ENCODE peak calls at places on chromosomes 4 and X, in five cellular contexts. One of them, this sample, is unnamed.

GRCh38 chr4:87844476-87844875 is 11.7 kb downstream of the MEPE start:
- DNase-seq in K562: no peak
- DNase-seq in GM12878: no peak
- DNase-seq in HepG2: no peak
- DNase-seq in A549: no peak
- DNase-seq in this sample: no peak

GRCh38 chr4:88240297-88240714 is 44.1 kb downstream of the PPM1K start:
- DNase-seq in K562: no peak
- DNase-seq in GM12878: no peak
- DNase-seq in HepG2: no peak
- DNase-seq in A549: no peak
- DNase-seq in this sample: peak

GRCh38 chr4:6969826-6970800 is 60.5 kb downstream of the TBC1D14 start:
- DNase-seq in K562: no peak
- DNase-seq in GM12878: peak
- DNase-seq in HepG2: no peak
- DNase-seq in A549: no peak
- DNase-seq in this sample: no peak

GRCh38 chrX:68880846-68881513 is 52.2 kb downstream of the EFNB1 start:
- DNase-seq in K562: no peak
- DNase-seq in GM12878: no peak
- DNase-seq in HepG2: no peak
- DNase-seq in A549: no peak
- DNase-seq in this sample: no peak

GRCh38 chr4:100657187-100657586 is 139.4 kb upstream of the EMCN start:
- DNase-seq in K562: no peak
- DNase-seq in GM12878: no peak
- DNase-seq in HepG2: no peak
- DNase-seq in A549: no peak
- DNase-seq in this sample: no peak

GRCh38 chr4:86302242-86302641 is 57.6 kb downstream of the MAPK10 start:
- DNase-seq in K562: no peak
- DNase-seq in GM12878: no peak
- DNase-seq in HepG2: peak
- DNase-seq in A549: no peak
- DNase-seq in this sample: no peak

GRCh38 chr4:145280541-145280940 is 100.2 kb upstream of the OTUD4 start:
- DNase-seq in K562: no peak
- DNase-seq in GM12878: no peak
- DNase-seq in HepG2: no peak
- DNase-seq in A549: no peak
- DNase-seq in this sample: no peak

GRCh38 chr4:126405369-126405982 is 1090.7 kb downstream of the FAT4 start:
- DNase-seq in K562: no peak
- DNase-seq in GM12878: no peak
- DNase-seq in HepG2: peak
- DNase-seq in A549: peak
- DNase-seq in this sample: no peak

GRCh38 chr4:118086334-118086733 is 52.0 kb downstream of the NDST3 start:
- DNase-seq in K562: no peak
- DNase-seq in GM12878: no peak
- DNase-seq in HepG2: no peak
- DNase-seq in A549: no peak
- DNase-seq in this sample: no peak

GRCh38 chr4:141713771-141714445 is 77.5 kb downstream of the IL15 start:
- DNase-seq in K562: no peak
- DNase-seq in GM12878: no peak
- DNase-seq in HepG2: no peak
- DNase-seq in A549: peak
- DNase-seq in this sample: no peak

GRCh38 chrX:122940199-122940598 is 243.9 kb upstream of the GRIA3 start:
- DNase-seq in K562: no peak
- DNase-seq in GM12878: no peak
- DNase-seq in HepG2: no peak
- DNase-seq in A549: no peak
- DNase-seq in this sample: no peak

GRCh38 chrX:87727615-87728014 is 210.0 kb downstream of the KLHL4 start:
- DNase-seq in K562: no peak
- DNase-seq in GM12878: no peak
- DNase-seq in HepG2: no peak
- DNase-seq in A549: no peak
- DNase-seq in this sample: no peak

GRCh38 chrX:45295587-45295986 is 94.9 kb upstream of the DIPK2B start:
- DNase-seq in K562: no peak
- DNase-seq in GM12878: no peak
- DNase-seq in HepG2: peak
- DNase-seq in A549: peak
- DNase-seq in this sample: no peak

GRCh38 chr4:3700736-3701135 is 65.4 kb upstream of the ADRA2C start:
- DNase-seq in K562: no peak
- DNase-seq in GM12878: no peak
- DNase-seq in HepG2: no peak
- DNase-seq in A549: no peak
- DNase-seq in this sample: no peak

GRCh38 chr4:40264995-40265909 is 68.4 kb downstream of the RHOH start:
- DNase-seq in K562: peak
- DNase-seq in GM12878: no peak
- DNase-seq in HepG2: no peak
- DNase-seq in A549: no peak
- DNase-seq in this sample: no peak

GRCh38 chr4:128600996-128601857 is 208.3 kb upstream of the JADE1 start:
- DNase-seq in K562: peak
- DNase-seq in GM12878: no peak
- DNase-seq in HepG2: peak
- DNase-seq in A549: peak
- DNase-seq in this sample: peak

GRCh38 chr4:182206916-182207315 is 36.3 kb upstream of the TENM3 start:
- DNase-seq in K562: no peak
- DNase-seq in GM12878: no peak
- DNase-seq in HepG2: no peak
- DNase-seq in A549: no peak
- DNase-seq in this sample: no peak

GRCh38 chr4:188781655-188782054 is 642.4 kb downstream of the TRIML1 start:
- DNase-seq in K562: no peak
- DNase-seq in GM12878: no peak
- DNase-seq in HepG2: peak
- DNase-seq in A549: peak
- DNase-seq in this sample: peak

GRCh38 chrX:72216973-72217372 is 21.9 kb downstream of the ERCC6L start:
- DNase-seq in K562: no peak
- DNase-seq in GM12878: no peak
- DNase-seq in HepG2: no peak
- DNase-seq in A549: no peak
- DNase-seq in this sample: no peak

GRCh38 chr4:187387709-187388108 is 607.9 kb upstream of the ZFP42 start:
- DNase-seq in K562: no peak
- DNase-seq in GM12878: no peak
- DNase-seq in HepG2: no peak
- DNase-seq in A549: peak
- DNase-seq in this sample: no peak

GRCh38 chr4:18846313-18846712 is 824.8 kb upstream of the LCORL start:
- DNase-seq in K562: no peak
- DNase-seq in GM12878: no peak
- DNase-seq in HepG2: no peak
- DNase-seq in A549: no peak
- DNase-seq in this sample: no peak

GRCh38 chr4:18847276-18847890 is 825.8 kb upstream of the LCORL start:
- DNase-seq in K562: no peak
- DNase-seq in GM12878: no peak
- DNase-seq in HepG2: no peak
- DNase-seq in A549: no peak
- DNase-seq in this sample: no peak

GRCh38 chr4:18850763-18851331 is 829.3 kb upstream of the LCORL start:
- DNase-seq in K562: no peak
- DNase-seq in GM12878: no peak
- DNase-seq in HepG2: no peak
- DNase-seq in A549: no peak
- DNase-seq in this sample: no peak
- TF ChIP-seq HDAC2 in K562: no peak
- TF ChIP-seq HDAC2 in GM12878: no peak
- TF ChIP-seq HDAC2 in HepG2: no peak
- TF ChIP-seq HDAC2 in A549: no peak
- TF ChIP-seq HDAC2 in this sample: no peak

GRCh38 chr4:64394469-64394868 is 14.8 kb downstream of the TECRL start:
- DNase-seq in K562: no peak
- DNase-seq in GM12878: no peak
- DNase-seq in HepG2: no peak
- DNase-seq in A549: no peak
- DNase-seq in this sample: no peak
- TF ChIP-seq HDAC2 in K562: no peak
- TF ChIP-seq HDAC2 in GM12878: no peak
- TF ChIP-seq HDAC2 in HepG2: no peak
- TF ChIP-seq HDAC2 in A549: no peak
- TF ChIP-seq HDAC2 in this sample: no peak

DNA sequence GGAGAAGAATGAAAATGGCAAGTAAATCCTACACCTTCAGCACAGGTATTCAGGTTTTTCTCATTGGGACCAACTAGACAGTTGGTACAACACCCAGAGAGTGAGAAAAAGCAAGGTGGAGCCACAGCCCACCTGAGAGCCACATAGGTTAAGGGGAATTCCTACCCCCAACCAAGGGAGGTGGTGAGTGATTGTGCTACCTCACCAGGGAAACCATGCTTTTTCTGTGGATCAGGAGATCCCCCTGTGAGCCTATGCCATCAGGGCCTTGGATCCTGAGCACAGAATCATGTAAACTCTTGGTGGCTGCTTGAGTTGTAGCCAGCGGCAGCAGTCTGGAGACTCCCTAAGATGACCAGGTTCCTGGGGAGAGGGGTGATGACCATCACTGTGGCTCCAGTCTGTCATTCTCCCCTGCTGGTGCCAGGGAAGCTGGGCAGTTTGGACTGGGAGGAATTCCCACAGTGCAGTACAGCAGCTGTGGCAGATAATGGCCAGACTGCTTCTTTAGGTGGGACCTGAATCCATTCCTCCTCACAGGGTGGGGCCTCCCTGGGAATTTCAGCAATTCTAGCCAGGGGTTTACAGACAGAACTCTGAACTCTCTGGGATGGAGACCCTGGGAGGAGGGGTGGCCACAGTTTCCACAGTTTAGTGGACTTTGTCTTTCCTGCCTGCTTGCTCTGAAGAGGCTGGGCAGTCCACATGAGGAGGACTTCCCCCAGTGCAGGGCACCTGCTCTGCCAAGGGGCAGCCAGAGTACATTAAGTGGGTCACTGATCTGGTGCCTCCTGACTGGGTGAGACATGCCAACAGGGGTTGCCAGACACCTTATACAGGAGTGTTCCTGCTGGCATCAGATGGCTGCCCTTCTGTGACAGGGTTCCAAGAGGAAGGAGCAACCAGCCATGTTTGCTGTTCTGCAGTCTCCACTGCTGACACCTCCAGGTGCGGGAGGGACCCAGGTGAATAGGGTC is 43.2 kb downstream of the PARM1 start:
- DNase-seq in K562: no peak
- DNase-seq in GM12878: no peak
- DNase-seq in HepG2: no peak
- DNase-seq in A549: no peak
- DNase-seq in this sample: no peak
- TF ChIP-seq HDAC2 in K562: no peak
- TF ChIP-seq HDAC2 in GM12878: no peak
- TF ChIP-seq HDAC2 in HepG2: no peak
- TF ChIP-seq HDAC2 in A549: no peak
- TF ChIP-seq HDAC2 in this sample: no peak

DNA sequence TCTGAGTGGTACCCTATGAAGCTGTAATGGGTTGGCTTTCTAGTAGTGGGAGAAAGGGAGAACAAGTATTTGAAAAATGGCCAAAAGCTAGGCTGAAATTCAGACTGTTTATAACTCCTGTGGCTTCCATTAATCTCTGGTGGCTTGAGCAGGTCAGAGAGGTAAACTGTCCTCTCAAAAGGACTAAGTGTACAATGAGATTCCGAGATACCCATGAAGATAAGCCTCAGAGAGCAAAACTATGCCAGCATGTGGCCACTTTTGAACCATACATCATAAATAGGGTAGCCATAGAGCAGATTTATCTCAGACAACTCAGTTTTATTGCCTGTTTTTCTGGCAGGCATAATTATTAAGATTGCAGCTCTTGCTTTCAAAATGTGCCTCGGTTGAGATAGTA is 89.2 kb downstream of the CHRDL1 start:
- DNase-seq in K562: no peak
- DNase-seq in GM12878: no peak
- DNase-seq in HepG2: no peak
- DNase-seq in A549: no peak
- DNase-seq in this sample: no peak
- TF ChIP-seq HDAC2 in K562: no peak
- TF ChIP-seq HDAC2 in GM12878: no peak
- TF ChIP-seq HDAC2 in HepG2: no peak
- TF ChIP-seq HDAC2 in A549: no peak
- TF ChIP-seq HDAC2 in this sample: no peak

GRCh38 chrX:49053223-49054072 is 5.4 kb upstream of the CCDC120 start:
- DNase-seq in K562: peak
- DNase-seq in GM12878: no peak
- DNase-seq in HepG2: peak
- DNase-seq in A549: peak
- DNase-seq in this sample: no peak
- TF ChIP-seq HDAC2 in K562: no peak
- TF ChIP-seq HDAC2 in GM12878: no peak
- TF ChIP-seq HDAC2 in HepG2: no peak
- TF ChIP-seq HDAC2 in A549: no peak
- TF ChIP-seq HDAC2 in this sample: no peak

GRCh38 chr4:151694819-151695730 is 65.7 kb downstream of the GATB start:
- DNase-seq in K562: no peak
- DNase-seq in GM12878: no peak
- DNase-seq in HepG2: no peak
- DNase-seq in A549: no peak
- DNase-seq in this sample: no peak
- TF ChIP-seq HDAC2 in K562: no peak
- TF ChIP-seq HDAC2 in GM12878: no peak
- TF ChIP-seq HDAC2 in HepG2: no peak
- TF ChIP-seq HDAC2 in A549: no peak
- TF ChIP-seq HDAC2 in this sample: no peak

GRCh38 chr4:106208481-106209460 is 107.2 kb downstream of the TBCK start:
- DNase-seq in K562: no peak
- DNase-seq in GM12878: no peak
- DNase-seq in HepG2: no peak
- DNase-seq in A549: no peak
- DNase-seq in this sample: no peak
- TF ChIP-seq HDAC2 in K562: no peak
- TF ChIP-seq HDAC2 in GM12878: no peak
- TF ChIP-seq HDAC2 in HepG2: no peak
- TF ChIP-seq HDAC2 in A549: no peak
- TF ChIP-seq HDAC2 in this sample: no peak

GRCh38 chr4:5051692-5052423 is 578 bp downstream of the STK32B start:
- DNase-seq in K562: no peak
- DNase-seq in GM12878: no peak
- DNase-seq in HepG2: no peak
- DNase-seq in A549: peak
- DNase-seq in this sample: peak
- TF ChIP-seq HDAC2 in K562: no peak
- TF ChIP-seq HDAC2 in GM12878: no peak
- TF ChIP-seq HDAC2 in HepG2: no peak
- TF ChIP-seq HDAC2 in A549: no peak
- TF ChIP-seq HDAC2 in this sample: no peak

GRCh38 chr4:102627831-102628523 is 126.8 kb downstream of the NFKB1 start:
- DNase-seq in K562: no peak
- DNase-seq in GM12878: no peak
- DNase-seq in HepG2: no peak
- DNase-seq in A549: peak
- DNase-seq in this sample: no peak
- TF ChIP-seq HDAC2 in K562: no peak
- TF ChIP-seq HDAC2 in GM12878: no peak
- TF ChIP-seq HDAC2 in HepG2: no peak
- TF ChIP-seq HDAC2 in A549: no peak
- TF ChIP-seq HDAC2 in this sample: no peak

This sample was measured in H1.